ENCODE peak calls at places on chromosome 10, in five cellular contexts. T is GM10248; U is iPS DF 19.7; W is activated CD4-positive, alpha-beta memory T cell treated with anti-CD3 and anti-CD28 coated beads for 36 hours; R is nucleus accumbens. B is an unnamed sample.

GRCh38 chr10:12097791-12098190 is 29.0 kb downstream of the DHTKD1 start:
- DNase-seq in W (no peak), R (no peak), U (no peak), T (no peak), B (no peak)

GRCh38 chr10:79311581-79312407 is 35.5 kb upstream of the PPIF start:
- DNase-seq in R (peak), U (no peak), T (no peak), W (no peak), B (no peak)

GRCh38 chr10:82358486-82359097 is 483.6 kb downstream of the NRG3 start:
- DNase-seq in U (no peak), T (no peak), R (no peak), W (no peak), B (no peak)

GRCh38 chr10:77943086-77943901 is 16.7 kb upstream of the DLG5 start:
- DNase-seq in R (no peak), T (no peak), W (no peak), U (no peak), B (peak)

GRCh38 chr10:62687230-62687748 is 117.2 kb upstream of the ADO start:
- DNase-seq in W (no peak), T (no peak), R (no peak), U (no peak), B (no peak)

GRCh38 chr10:119768455-119769094 is 42.7 kb downstream of the INPP5F start:
- DNase-seq in T (no peak), W (no peak), U (no peak), R (no peak), B (no peak)

GRCh38 chr10:125213541-125214282 is 53.3 kb upstream of the CTBP2 start:
- DNase-seq in W (no peak), T (no peak), U (no peak), R (no peak), B (no peak)

GRCh38 chr10:103265712-103266329 is 11.1 kb upstream of the INA start:
- DNase-seq in U (no peak), W (peak), T (peak), R (no peak), B (peak)

GRCh38 chr10:7054915-7055314 is 355.9 kb downstream of the SFMBT2 start:
- DNase-seq in W (no peak), R (no peak), T (no peak), U (peak), B (peak)

GRCh38 chr10:125691160-125691981 is 8.4 kb upstream of the TEX36 start:
- DNase-seq in T (no peak), R (no peak), U (no peak), W (no peak), B (no peak)

GRCh38 chr10:34504534-34504933 is 310.6 kb downstream of the PARD3 start:
- DNase-seq in W (no peak), R (no peak), T (no peak), U (no peak), B (peak)

GRCh38 chr10:5861269-5862031 is 28.2 kb downstream of the ANKRD16 start:
- DNase-seq in T (no peak), W (no peak), U (no peak), R (no peak), B (peak)

GRCh38 chr10:72890086-72890485 is 3.5 kb upstream of the OIT3 start:
- DNase-seq in W (no peak), U (no peak), R (no peak), T (no peak), B (no peak)

GRCh38 chr10:101827919-101828600 is 9.8 kb upstream of the OGA start:
- DNase-seq in T (no peak), W (no peak), R (no peak), U (no peak), B (no peak)

GRCh38 chr10:112715581-112715980 is 234.5 kb upstream of the TCF7L2 start:
- DNase-seq in T (no peak), W (no peak), U (no peak), R (no peak), B (no peak)

GRCh38 chr10:80506189-80506575 is 31.5 kb upstream of the SH2D4B start:
- DNase-seq in W (no peak), R (no peak), U (no peak), T (no peak), B (peak)

GRCh38 chr10:3605882-3606281 is 179.1 kb downstream of the KLF6 start:
- DNase-seq in R (no peak), W (peak), U (no peak), T (no peak), B (no peak)